ENCODE peak calls at places on chromosome 1, in eight cellular contexts. L is A549; D is lung; O is dorsolateral prefrontal cortex; N is RWPE1; Q is tibial artery; B is CD8-positive, alpha-beta T cell; X is right lobe of liver. E is an unnamed sample.

GRCh38 chr1:32791881-32792280 is 25.3 kb downstream of the YARS1 start:
- DNase-seq in L (peak), D (no peak), O (no peak), N (no peak), Q (no peak), B (no peak), X (no peak), E (no peak)

GRCh38 chr1:57232500-57232899 is 191.4 kb downstream of the DAB1 start:
- DNase-seq in L (peak), D (no peak), O (no peak), N (no peak), Q (no peak), B (no peak), X (no peak), E (no peak)

GRCh38 chr1:221706862-221707582 is 34.9 kb downstream of the DUSP10 start:
- DNase-seq in L (no peak), D (no peak), O (no peak), N (no peak), Q (no peak), B (no peak), X (no peak), E (no peak)

GRCh38 chr1:178126790-178127189 is 32.9 kb downstream of the RASAL2 start:
- DNase-seq in L (peak), D (peak), O (no peak), N (peak), Q (no peak), B (no peak), X (no peak), E (no peak)

GRCh38 chr1:31598980-31599379 is 18.5 kb upstream of the HCRTR1 start:
- DNase-seq in L (no peak), D (no peak), O (no peak), N (no peak), Q (no peak), B (no peak), X (peak), E (no peak)

GRCh38 chr1:11858158-11858557 is 587 bp downstream of the NPPB start:
- DNase-seq in L (no peak), D (no peak), O (no peak), N (no peak), Q (no peak), B (no peak), X (no peak), E (no peak)

GRCh38 chr1:23475134-23475628 is 8.8 kb downstream of the ASAP3 start:
- DNase-seq in L (no peak), D (no peak), O (peak), N (peak), Q (no peak), B (no peak), X (peak), E (no peak)

GRCh38 chr1:229461032-229461668 is 27.3 kb upstream of the ACTA1 start:
- DNase-seq in L (no peak), D (no peak), O (peak), N (no peak), Q (no peak), B (no peak), X (no peak), E (no peak)

GRCh38 chr1:161784963-161785362 is 18.8 kb downstream of the ATF6 start:
- DNase-seq in L (no peak), D (no peak), O (peak), N (no peak), Q (no peak), B (no peak), X (no peak), E (no peak)

GRCh38 chr1:184422490-184423233 is 35.8 kb downstream of the C1orf21 start:
- DNase-seq in L (no peak), D (no peak), O (no peak), N (no peak), Q (no peak), B (no peak), X (no peak), E (no peak)

GRCh38 chr1:151313501-151313900 is 13.7 kb downstream of the PI4KB start:
- DNase-seq in L (no peak), D (no peak), O (no peak), N (no peak), Q (no peak), B (no peak), X (no peak), E (no peak)

GRCh38 chr1:203395746-203396145 is 44.8 kb upstream of the FMOD start:
- DNase-seq in L (no peak), D (no peak), O (no peak), N (no peak), Q (no peak), B (no peak), X (no peak), E (no peak)

GRCh38 chr1:155128755-155129473 is 1.2 kb downstream of the EFNA1 start:
- DNase-seq in L (peak), D (no peak), O (peak), N (no peak), Q (no peak), B (no peak), X (peak), E (no peak)

GRCh38 chr1:149888999-149889289 is 10.4 kb upstream of the BOLA1 start:
- DNase-seq in L (no peak), D (no peak), O (no peak), N (no peak), Q (peak), B (no peak), X (no peak), E (peak)

GRCh38 chr1:12597792-12598191 is 20.2 kb downstream of the DHRS3 start:
- DNase-seq in L (no peak), D (peak), O (no peak), N (no peak), Q (peak), B (no peak), X (peak), E (no peak)

GRCh38 chr1:109369167-109369746 is 28.5 kb downstream of the SORT1 start:
- DNase-seq in L (no peak), D (no peak), O (no peak), N (no peak), Q (no peak), B (no peak), X (no peak), E (no peak)

GRCh38 chr1:58874757-58875755 is 91.2 kb upstream of the JUN start:
- DNase-seq in L (no peak), D (peak), O (peak), N (no peak), Q (no peak), B (no peak), X (no peak), E (no peak)

GRCh38 chr1:23556661-23557470 is 2.4 kb downstream of the ID3 start:
- DNase-seq in L (peak), D (no peak), O (no peak), N (peak), Q (no peak), B (no peak), X (no peak), E (no peak)

GRCh38 chr1:214440219-214440965 is 111.0 kb downstream of the PTPN14 start:
- DNase-seq in L (no peak), D (no peak), O (no peak), N (peak), Q (no peak), B (no peak), X (no peak), E (no peak)

GRCh38 chr1:114712987-114713386 is 3.6 kb downstream of the NRAS start:
- DNase-seq in L (no peak), D (no peak), O (no peak), N (no peak), Q (no peak), B (no peak), X (no peak), E (no peak)

GRCh38 chr1:172125812-172126430 is 284.6 kb downstream of the DNM3 start:
- DNase-seq in L (no peak), D (no peak), O (no peak), N (no peak), Q (no peak), B (no peak), X (no peak), E (no peak)

GRCh38 chr1:56516539-56517252 is 62.7 kb downstream of the PLPP3 start:
- DNase-seq in L (no peak), D (peak), O (no peak), N (peak), Q (no peak), B (no peak), X (no peak), E (no peak)

GRCh38 chr1:22537441-22538139 is 25.7 kb upstream of the EPHA8 start:
- DNase-seq in L (no peak), D (no peak), O (peak), N (no peak), Q (no peak), B (no peak), X (no peak), E (no peak)

GRCh38 chr1:202192770-202193613 is 607 bp upstream of the LGR6 start:
- DNase-seq in L (peak), D (peak), O (peak), N (peak), Q (peak), B (peak), X (peak), E (peak)

GRCh38 chr1:89936694-89937093 is 58.2 kb upstream of the ZNF326 start:
- DNase-seq in L (no peak), D (no peak), O (no peak), N (no peak), Q (no peak), B (no peak), X (no peak), E (no peak)

GRCh38 chr1:9846611-9847171 is 22.9 kb upstream of the CLSTN1 start:
- DNase-seq in L (no peak), D (no peak), O (no peak), N (no peak), Q (no peak), B (no peak), X (no peak), E (no peak)

GRCh38 chr1:199083680-199084079 is 444.8 kb downstream of the PTPRC start:
- DNase-seq in L (no peak), D (no peak), O (no peak), N (no peak), Q (no peak), B (no peak), X (no peak), E (no peak)

GRCh38 chr1:50658421-50659076 is 235.3 kb upstream of the DMRTA2 start:
- DNase-seq in L (no peak), D (no peak), O (no peak), N (no peak), Q (no peak), B (no peak), X (no peak), E (no peak)

GRCh38 chr1:228212966-228213844 is 5.4 kb downstream of the OBSCN start:
- DNase-seq in L (peak), D (peak), O (peak), N (peak), Q (peak), B (peak), X (peak), E (peak)

GRCh38 chr1:219463629-219464028 is 149.3 kb downstream of the ZC3H11B start:
- DNase-seq in L (no peak), D (no peak), O (no peak), N (no peak), Q (no peak), B (no peak), X (no peak), E (no peak)

GRCh38 chr1:240242601-240243144 is 151.0 kb downstream of the FMN2 start:
- DNase-seq in L (peak), D (no peak), O (no peak), N (peak), Q (no peak), B (no peak), X (no peak), E (no peak)

GRCh38 chr1:203563291-203563690 is 63.3 kb upstream of the ATP2B4 start:
- DNase-seq in L (no peak), D (no peak), O (no peak), N (no peak), Q (no peak), B (no peak), X (no peak), E (no peak)

GRCh38 chr1:89043940-89044339 is 21.1 kb downstream of the GBP1 start:
- DNase-seq in L (no peak), D (no peak), O (no peak), N (no peak), Q (no peak), B (no peak), X (no peak), E (no peak)

DNA sequence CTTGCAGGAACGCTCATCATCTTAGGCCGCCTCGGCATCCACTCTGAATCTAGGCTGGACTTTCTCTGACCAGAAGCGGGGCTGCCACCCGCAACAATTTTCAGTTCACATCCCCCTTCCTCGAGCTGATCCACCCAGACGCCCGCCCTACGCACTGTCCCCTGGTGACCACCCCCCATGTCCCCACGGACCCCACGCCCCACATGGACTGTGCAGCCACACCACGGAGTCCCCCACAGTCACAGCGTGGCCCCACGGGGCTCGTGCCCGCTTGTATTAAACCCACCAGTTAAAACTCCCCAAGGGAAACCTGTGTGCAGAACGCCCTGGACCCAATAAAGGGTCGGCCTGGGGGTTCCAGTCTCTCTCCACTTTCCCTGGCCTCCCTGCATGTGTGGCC is 13.0 kb upstream of the C1QTNF12 start:
- DNase-seq in L (no peak), D (no peak), O (no peak), N (no peak), Q (no peak), B (no peak), X (no peak), E (no peak)
- H3K27ac ChIP-seq in L (no peak), D (no peak), O (no peak), N (peak), Q (no peak), B (no peak), X (no peak), E (no peak)

DNA sequence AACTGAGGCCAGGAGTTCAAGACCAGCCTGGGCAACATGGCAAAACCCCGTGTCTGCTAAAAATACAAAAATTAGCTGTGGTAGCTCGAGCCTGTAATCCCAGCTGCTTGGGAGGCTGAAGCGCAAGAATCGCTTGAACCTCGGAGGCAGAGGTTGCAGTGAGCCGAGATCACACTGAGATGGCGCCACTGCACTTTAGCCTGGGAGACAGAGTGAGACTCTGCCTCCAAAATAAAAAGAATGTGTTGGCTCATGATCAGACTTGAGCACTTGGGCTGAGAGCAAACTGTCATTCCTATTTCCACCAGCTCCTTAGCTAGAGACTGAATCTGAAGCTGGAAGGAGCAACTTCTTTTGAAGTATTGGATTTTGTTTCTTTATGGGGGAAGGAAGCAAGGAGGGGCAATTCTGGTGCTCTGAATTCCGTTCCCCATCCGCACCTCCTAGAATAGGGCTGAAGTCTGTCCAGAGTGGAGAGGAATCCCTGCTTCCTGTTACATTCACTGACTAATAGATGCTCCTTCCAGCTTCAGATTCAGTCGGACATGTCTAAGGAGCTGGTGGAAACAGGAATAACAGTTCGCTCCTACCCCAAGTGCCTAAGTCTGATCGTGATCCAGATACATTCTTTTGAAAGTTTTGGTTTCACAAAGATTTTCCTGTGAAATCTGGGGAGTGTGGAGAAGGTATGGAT is 3.8 kb downstream of the ZNF672 start:
- DNase-seq in L (peak), D (no peak), O (no peak), N (no peak), Q (peak), B (no peak), X (no peak), E (no peak)
- TF ChIP-seq CTCF in L (peak), D (peak), O (peak), N (peak), Q (peak), B (peak), X (peak), E (peak)

DNA sequence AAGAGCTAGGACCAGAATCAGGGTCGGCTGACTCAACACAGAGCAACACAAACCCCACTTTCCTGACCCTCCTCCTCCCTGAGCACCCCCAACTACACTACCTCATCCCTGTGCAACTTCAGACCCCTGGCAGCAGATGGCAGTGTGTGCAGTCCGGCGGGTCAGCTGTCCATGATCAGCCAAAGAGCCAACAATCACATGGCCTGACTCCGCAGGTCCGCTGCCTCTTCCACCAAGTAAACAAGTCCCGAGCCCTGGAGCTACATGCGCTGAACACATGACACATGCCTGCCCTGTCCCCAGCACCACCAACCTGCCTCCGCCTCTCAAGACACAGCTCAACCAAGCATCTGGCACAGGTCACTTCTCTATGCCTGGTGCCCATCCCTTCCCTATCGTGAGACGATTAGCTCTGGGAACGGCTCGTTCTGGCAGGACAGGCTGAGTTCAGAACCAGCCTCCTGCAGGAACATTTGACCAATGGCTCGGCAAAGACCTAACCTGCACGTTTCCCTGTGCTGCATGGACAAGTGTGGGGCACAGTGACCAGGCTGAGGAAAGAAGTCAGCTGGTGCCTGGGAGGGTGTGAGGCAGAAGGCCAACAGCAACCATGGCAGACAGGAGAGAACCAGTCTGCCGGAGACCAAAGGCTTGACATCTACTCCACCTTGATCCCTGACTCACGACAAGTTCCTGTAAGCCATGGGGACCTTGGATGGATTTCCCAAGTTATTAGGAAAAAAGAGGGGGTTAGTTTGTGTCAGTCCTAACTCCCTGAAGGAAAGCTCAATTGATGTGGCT is 60.3 kb downstream of the CD46 start:
- DNase-seq in L (peak), D (peak), O (peak), N (no peak), Q (peak), B (no peak), X (peak), E (no peak)
- H3K27ac ChIP-seq in L (no peak), D (peak), O (peak), N (peak), Q (peak), B (no peak), X (peak), E (peak)

GRCh38 chr1:232643227-232643626 is 13.3 kb upstream of the SIPA1L2 start:
- DNase-seq in L (no peak), D (no peak), O (no peak), N (no peak), Q (no peak), B (no peak), X (no peak), E (no peak)
- TF ChIP-seq CTCF in L (no peak), D (no peak), O (no peak), N (no peak), Q (no peak), B (no peak), X (no peak), E (no peak)

GRCh38 chr1:91831132-91831930 is 54.6 kb downstream of the TGFBR3 start:
- DNase-seq in L (no peak), D (no peak), O (no peak), N (no peak), Q (no peak), B (no peak), X (no peak), E (no peak)
- H3K27ac ChIP-seq in L (peak), D (peak), O (no peak), N (peak), Q (no peak), B (no peak), X (peak), E (no peak)